ENCODE peak calls at places on chromosomes 5 and 9, in ten cellular contexts. K, R, O, L, U, B, E, C, J and X are unnamed samples.

GRCh38 chr5:132303589-132303988 is 9.4 kb downstream of the SLC22A4 start:
- DNase-seq in K (no peak), R (no peak), O (no peak), L (no peak), U (no peak), B (no peak), E (no peak), C (no peak), J (no peak), X (no peak)

GRCh38 chr5:158716668-158717067 is 383.0 kb downstream of the EBF1 start:
- DNase-seq in K (no peak), R (no peak), O (no peak), L (peak), U (no peak), B (no peak), E (no peak), C (no peak), J (no peak), X (no peak)

GRCh38 chr5:172795401-172795977 is 24.5 kb upstream of the DUSP1 start:
- DNase-seq in K (no peak), R (peak), O (peak), L (peak), U (no peak), B (peak), E (no peak), C (no peak), J (no peak), X (no peak)

GRCh38 chr5:38369692-38370091 is 111.3 kb downstream of the EGFLAM start:
- DNase-seq in K (no peak), R (no peak), O (no peak), L (no peak), U (no peak), B (no peak), E (no peak), C (no peak), J (no peak), X (no peak)

GRCh38 chr9:14343948-14344547 is 30.1 kb upstream of the NFIB start:
- DNase-seq in K (no peak), R (no peak), O (no peak), L (peak), U (no peak), B (no peak), E (no peak), C (peak), J (no peak), X (no peak)

GRCh38 chr5:122014232-122014940 is 52.6 kb downstream of the SRFBP1 start:
- DNase-seq in K (no peak), R (no peak), O (no peak), L (no peak), U (no peak), B (no peak), E (no peak), C (no peak), J (no peak), X (no peak)

GRCh38 chr5:176653401-176653800 is 6.1 kb downstream of the TSPAN17 start:
- DNase-seq in K (no peak), R (no peak), O (peak), L (no peak), U (no peak), B (no peak), E (peak), C (no peak), J (no peak), X (no peak)

GRCh38 chr9:116181853-116182610 is 28.4 kb downstream of the PAPPA start:
- DNase-seq in K (no peak), R (no peak), O (no peak), L (peak), U (no peak), B (no peak), E (no peak), C (no peak), J (no peak), X (no peak)

GRCh38 chr9:114888599-114888998 is 41.8 kb downstream of the TNFSF8 start:
- DNase-seq in K (no peak), R (no peak), O (no peak), L (peak), U (no peak), B (no peak), E (no peak), C (no peak), J (no peak), X (no peak)

GRCh38 chr9:120755827-120756434 is 37.3 kb downstream of the FBXW2 start:
- DNase-seq in K (no peak), R (no peak), O (peak), L (peak), U (peak), B (peak), E (peak), C (peak), J (peak), X (peak)

GRCh38 chr5:145072880-145073279 is 762.3 kb downstream of the PRELID2 start:
- DNase-seq in K (no peak), R (no peak), O (no peak), L (no peak), U (no peak), B (no peak), E (no peak), C (no peak), J (no peak), X (no peak)

GRCh38 chr5:23823521-23823920 is 316.1 kb downstream of the PRDM9 start:
- DNase-seq in K (no peak), R (no peak), O (no peak), L (no peak), U (no peak), B (no peak), E (no peak), C (no peak), J (no peak), X (no peak)

GRCh38 chr5:108326982-108327381 is 54.9 kb downstream of the FBXL17 start:
- DNase-seq in K (no peak), R (no peak), O (no peak), L (no peak), U (no peak), B (no peak), E (no peak), C (no peak), J (no peak), X (no peak)

GRCh38 chr5:32690153-32690552 is 21.0 kb upstream of the NPR3 start:
- DNase-seq in K (no peak), R (no peak), O (no peak), L (peak), U (no peak), B (no peak), E (no peak), C (no peak), J (no peak), X (no peak)

GRCh38 chr9:36878986-36879982 is 154.8 kb downstream of the PAX5 start:
- DNase-seq in K (peak), R (peak), O (no peak), L (no peak), U (no peak), B (no peak), E (no peak), C (peak), J (no peak), X (peak)

GRCh38 chr9:108478431-108478837 is 377.4 kb downstream of the ACTL7B start:
- DNase-seq in K (no peak), R (peak), O (no peak), L (no peak), U (no peak), B (peak), E (no peak), C (no peak), J (no peak), X (no peak)

DNA sequence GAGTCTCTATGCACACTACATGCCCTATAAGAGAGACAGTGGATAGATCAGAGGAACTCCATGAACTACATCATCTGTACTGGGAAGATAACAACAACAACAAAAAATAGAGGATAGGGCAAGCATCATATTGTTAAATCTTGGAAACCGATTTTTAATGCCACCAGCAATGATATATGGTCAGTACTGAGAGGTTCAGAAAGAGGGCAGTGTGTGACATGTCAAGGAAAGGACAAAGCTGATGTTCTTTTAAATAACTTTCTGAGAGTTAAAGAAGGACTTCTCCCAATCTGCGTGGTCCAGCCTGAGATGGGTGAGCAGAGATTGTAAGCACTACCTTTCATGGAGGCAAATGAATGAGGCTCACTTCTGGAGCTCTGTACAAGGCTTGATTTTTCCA is 62.0 kb upstream of the PHF24 start:
- DNase-seq in K (no peak), R (no peak), O (no peak), L (peak), U (no peak), B (no peak), E (no peak), C (no peak), J (no peak), X (no peak)
- TF ChIP-seq CTCF in K (no peak), R (no peak), O (no peak), L (peak), U (no peak), B (no peak), E (peak), C (no peak), J (no peak), X (no peak)

GRCh38 chr5:73501406-73501805 is 3.2 kb downstream of the BTF3 start:
- DNase-seq in K (no peak), R (no peak), O (no peak), L (no peak), U (no peak), B (no peak), E (no peak), C (no peak), J (no peak), X (no peak)

GRCh38 chr5:73507062-73507461 is 8.8 kb downstream of the BTF3 start:
- DNase-seq in K (no peak), R (no peak), O (no peak), L (no peak), U (no peak), B (no peak), E (no peak), C (peak), J (no peak), X (no peak)

GRCh38 chr5:73506459-73506955 is 8.3 kb downstream of the BTF3 start:
- DNase-seq in K (no peak), R (no peak), O (no peak), L (peak), U (no peak), B (no peak), E (no peak), C (no peak), J (no peak), X (no peak)
- TF ChIP-seq POLR2AphosphoS5 in K (peak), R (no peak), O (no peak), L (peak), U (peak), B (no peak), E (peak), C (peak), J (peak), X (no peak)

GRCh38 chr5:179269781-179270543 is 75.3 kb downstream of the ADAMTS2 start:
- DNase-seq in K (peak), R (peak), O (no peak), L (no peak), U (no peak), B (peak), E (no peak), C (peak), J (no peak), X (no peak)
- H3K27ac ChIP-seq in K (peak), R (peak), O (peak), L (no peak), U (no peak), B (peak), E (no peak), C (no peak), J (no peak), X (peak)

GRCh38 chr5:4862500-4862899 is 277.6 kb upstream of the ADAMTS16 start:
- DNase-seq in K (no peak), R (no peak), O (no peak), L (peak), U (peak), B (no peak), E (peak), C (peak), J (no peak), X (no peak)
- TF ChIP-seq CTCF in K (no peak), R (no peak), O (peak), L (peak), U (peak), B (no peak), E (peak), C (peak), J (no peak), X (peak)

DNA sequence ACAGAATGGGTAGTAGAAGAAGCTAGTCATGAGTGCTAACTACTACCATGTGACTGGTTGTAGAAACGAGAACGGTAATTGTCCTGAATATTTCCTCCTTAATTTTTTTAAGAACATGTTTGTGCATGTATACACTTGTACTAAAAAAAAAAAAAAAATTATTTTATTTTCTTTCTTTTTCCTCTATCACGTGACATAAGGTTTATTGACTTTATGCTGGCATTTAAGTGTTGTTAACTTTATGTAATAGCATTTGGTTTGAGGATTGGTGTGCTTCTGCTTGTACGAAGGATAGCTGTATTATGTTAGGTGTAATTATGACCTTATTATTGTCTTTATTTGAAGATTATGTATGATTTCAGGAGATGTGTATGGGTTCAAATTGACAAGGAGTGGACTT is 349.1 kb upstream of the PTPRD start:
- DNase-seq in K (no peak), R (no peak), O (no peak), L (no peak), U (no peak), B (no peak), E (no peak), C (no peak), J (no peak), X (no peak)
- TF ChIP-seq POLR2AphosphoS5 in K (no peak), R (no peak), O (no peak), L (no peak), U (no peak), B (no peak), E (no peak), C (no peak), J (no peak), X (no peak)

GRCh38 chr9:20043035-20043434 is 254.2 kb upstream of the SLC24A2 start:
- DNase-seq in K (no peak), R (no peak), O (no peak), L (no peak), U (no peak), B (no peak), E (no peak), C (no peak), J (no peak), X (no peak)
- H3K27ac ChIP-seq in K (peak), R (no peak), O (no peak), L (no peak), U (no peak), B (no peak), E (no peak), C (no peak), J (no peak), X (no peak)